ENCODE peak calls at places on chromosomes 16 and 17, in eight cellular contexts. K is A549, B is suprapubic skin, F is lower lobe of right lung, Q is tibial nerve, V is Peyer's patch, J is heart right ventricle, W is uterus. E is an unnamed sample. For H3K4me1, the result is how much of the 10 kb centered on the place peaks cover.

GRCh38 chr16:69858196-69859104 is 92.7 kb upstream of the CLEC18A start:
- DNase-seq in J (no peak), W (no peak), V (no peak), B (no peak), K (no peak), F (no peak), Q (no peak), E (no peak)

GRCh38 chr17:82689077-82689476 is 9.4 kb downstream of the RAB40B start:
- DNase-seq in F (no peak), K (no peak), B (no peak), J (no peak), V (no peak), W (no peak), Q (no peak), E (no peak)

GRCh38 chr16:27219161-27219560 is 15.8 kb downstream of the KDM8 start:
- DNase-seq in B (no peak), K (no peak), V (no peak), J (no peak), Q (no peak), F (peak), W (no peak), E (no peak)

GRCh38 chr16:83312015-83312734 is 495.6 kb upstream of the HSBP1 start:
- DNase-seq in Q (no peak), F (no peak), B (no peak), K (no peak), W (no peak), V (no peak), J (no peak), E (no peak)

GRCh38 chr16:66036775-66037715 is 329.4 kb upstream of the CDH5 start:
- DNase-seq in Q (peak), F (no peak), V (no peak), K (no peak), B (peak), J (no peak), W (no peak), E (no peak)

GRCh38 chr17:16342979-16343378 is 10.3 kb downstream of the CENPV start:
- DNase-seq in K (no peak), B (no peak), J (no peak), W (no peak), Q (no peak), F (no peak), V (no peak), E (no peak)

GRCh38 chr16:4378202-4378666 is 6.6 kb downstream of the VASN start:
- DNase-seq in W (no peak), J (no peak), F (no peak), K (no peak), V (no peak), Q (no peak), B (peak), E (no peak)

GRCh38 chr16:51881731-51882130 is 665.2 kb downstream of the TOX3 start:
- DNase-seq in K (no peak), Q (no peak), W (no peak), V (no peak), B (no peak), F (no peak), J (no peak), E (no peak)

GRCh38 chr16:46817961-46818360 is 13.0 kb downstream of the C16orf87 start:
- DNase-seq in Q (no peak), V (no peak), B (no peak), J (no peak), F (no peak), W (no peak), K (no peak), E (no peak)

GRCh38 chr16:21222495-21223337 is 10.8 kb upstream of the ANKS4B start:
- DNase-seq in B (no peak), J (no peak), W (no peak), F (no peak), V (no peak), Q (no peak), K (no peak), E (no peak)

GRCh38 chr16:58733671-58734458 is at the start of gene GOT2:
- DNase-seq in V (peak), F (peak), K (peak), B (peak), Q (peak), J (peak), W (peak), E (peak)

GRCh38 chr17:80663783-80664206 is 119.2 kb downstream of the RPTOR start:
- DNase-seq in J (no peak), V (no peak), F (peak), K (no peak), W (peak), B (no peak), Q (no peak), E (no peak)

GRCh38 chr17:22669721-22670120 is 977.4 kb downstream of the KCNJ18 start:
- DNase-seq in K (no peak), F (no peak), Q (no peak), B (no peak), J (no peak), V (no peak), W (no peak), E (no peak)

GRCh38 chr17:74971069-74971841 is 1.3 kb downstream of the HID1 start:
- DNase-seq in F (no peak), B (no peak), K (no peak), W (no peak), Q (no peak), J (no peak), V (no peak), E (no peak)

GRCh38 chr17:57724038-57724728 is 20.9 kb downstream of the CCDC182 start:
- DNase-seq in J (no peak), B (no peak), V (no peak), W (no peak), Q (no peak), F (no peak), K (no peak), E (no peak)

GRCh38 chr17:978110-979093 is 1.2 kb downstream of the NXN start:
- DNase-seq in B (no peak), F (no peak), W (no peak), V (peak), Q (no peak), K (no peak), J (peak), E (peak)

GRCh38 chr16:27430923-27431484 is 29.0 kb downstream of the IL21R start:
- DNase-seq in Q (no peak), B (no peak), K (no peak), J (peak), W (no peak), V (no peak), F (no peak), E (no peak)

GRCh38 chr16:50532576-50532975 is 15.6 kb upstream of the NKD1 start:
- DNase-seq in F (no peak), K (no peak), Q (no peak), W (no peak), J (no peak), B (no peak), V (no peak), E (no peak)

GRCh38 chr16:67645397-67646121 is 615 bp downstream of the CARMIL2 start:
- DNase-seq in V (no peak), K (no peak), J (no peak), W (no peak), B (peak), Q (no peak), F (no peak), E (no peak)

GRCh38 chr17:5181509-5182305 is 10.0 kb downstream of the ZNF594 start:
- DNase-seq in W (no peak), B (no peak), V (no peak), K (no peak), Q (no peak), J (no peak), F (no peak), E (no peak)

GRCh38 chr16:997440-998051 is 16.0 kb downstream of the SOX8 start:
- DNase-seq in V (no peak), W (peak), Q (no peak), K (peak), F (no peak), B (no peak), J (peak), E (no peak)

GRCh38 chr17:60173304-60173807 is 23.6 kb downstream of the CA4 start:
- DNase-seq in J (no peak), K (no peak), Q (no peak), B (no peak), W (no peak), V (no peak), F (no peak), E (no peak)

GRCh38 chr16:46961373-46962353 is 11.8 kb downstream of the DNAJA2 start:
- DNase-seq in J (no peak), B (no peak), W (no peak), Q (no peak), K (no peak), F (no peak), V (no peak), E (no peak)

GRCh38 chr16:85302848-85303353 is 190.6 kb upstream of the CIBAR2 start:
- DNase-seq in W (no peak), K (no peak), B (no peak), Q (no peak), V (no peak), J (no peak), F (no peak), E (no peak)

GRCh38 chr16:85301171-85301690 is 189.0 kb upstream of the CIBAR2 start:
- DNase-seq in Q (no peak), J (no peak), W (no peak), F (no peak), B (no peak), K (no peak), V (no peak), E (no peak)

GRCh38 chr16:85303354-85303883 is 191.1 kb upstream of the CIBAR2 start:
- DNase-seq in W (peak), J (peak), V (peak), F (peak), Q (no peak), K (peak), B (no peak), E (no peak)

GRCh38 chr16:85302018-85302847 is 190.0 kb upstream of the CIBAR2 start:
- DNase-seq in Q (no peak), J (no peak), W (peak), F (no peak), B (no peak), K (no peak), V (no peak), E (no peak)

DNA sequence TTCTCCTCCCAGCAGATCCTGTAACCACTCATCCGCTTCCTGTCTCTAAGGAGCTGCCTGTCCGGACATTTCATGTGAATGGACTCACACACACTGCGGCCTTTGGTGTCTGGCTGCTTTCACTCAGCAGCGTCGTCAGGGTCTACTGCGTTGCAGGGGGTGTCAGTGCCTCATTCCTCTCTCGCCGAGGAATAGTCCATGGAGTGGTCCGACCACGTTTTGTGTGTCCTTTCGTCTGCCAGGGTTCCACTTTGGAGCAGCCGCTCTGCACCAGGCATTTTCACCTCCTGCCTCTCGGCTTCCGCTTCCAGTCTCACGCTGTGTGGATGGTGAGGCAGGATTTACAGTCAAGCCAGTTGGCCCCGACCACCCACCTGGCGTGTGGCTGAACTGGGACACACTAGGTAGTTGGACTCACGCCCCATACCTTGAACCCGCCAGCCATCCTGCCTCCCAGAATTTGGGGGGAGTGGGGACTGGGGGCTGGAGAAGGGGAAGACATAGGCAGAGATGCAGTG is 188.2 kb upstream of the CIBAR2 start:
- DNase-seq in V (no peak), B (no peak), J (no peak), Q (no peak), W (no peak), K (no peak), F (no peak), E (no peak)
- H3K4me1 ChIP-seq in V (under half), B (under half), J (under half), Q (under half), W (under half), K (under half), F (under half), E (under half)

GRCh38 chr17:50539762-50540440 is 7.1 kb upstream of the SPATA20 start:
- DNase-seq in J (no peak), Q (no peak), K (peak), F (no peak), V (peak), B (no peak), W (no peak), E (peak)
- H3K4me1 ChIP-seq in J (under half), Q (under half), K (under half), F (under half), V (under half), B (half or more), W (under half), E (under half)

DNA sequence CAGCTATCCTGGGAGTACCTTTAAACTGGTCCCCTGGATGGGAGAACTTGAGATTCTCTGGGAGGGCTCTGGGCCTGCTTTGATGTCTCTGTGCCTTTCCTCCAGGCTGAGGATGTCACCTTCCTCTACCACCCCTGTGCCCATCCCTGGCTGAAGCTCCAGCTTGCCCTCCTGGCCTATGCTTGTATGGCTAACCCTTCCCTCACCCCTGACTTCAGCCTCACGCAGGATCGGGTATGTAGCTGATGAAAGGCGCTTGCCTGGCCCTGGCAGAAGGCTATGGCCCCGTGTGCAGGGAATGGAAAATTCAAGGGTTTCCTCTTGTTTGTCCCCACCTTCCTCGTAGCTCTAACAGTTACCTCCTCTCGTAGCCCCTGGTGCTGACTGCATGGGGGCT is 3.0 kb downstream of the TP53I13 start:
- DNase-seq in K (no peak), V (peak), J (no peak), Q (no peak), B (peak), W (no peak), F (no peak), E (no peak)
- H3K4me1 ChIP-seq in K (under half), V (under half), J (under half), Q (under half), B (half or more), W (under half), F (under half), E (under half)

DNA sequence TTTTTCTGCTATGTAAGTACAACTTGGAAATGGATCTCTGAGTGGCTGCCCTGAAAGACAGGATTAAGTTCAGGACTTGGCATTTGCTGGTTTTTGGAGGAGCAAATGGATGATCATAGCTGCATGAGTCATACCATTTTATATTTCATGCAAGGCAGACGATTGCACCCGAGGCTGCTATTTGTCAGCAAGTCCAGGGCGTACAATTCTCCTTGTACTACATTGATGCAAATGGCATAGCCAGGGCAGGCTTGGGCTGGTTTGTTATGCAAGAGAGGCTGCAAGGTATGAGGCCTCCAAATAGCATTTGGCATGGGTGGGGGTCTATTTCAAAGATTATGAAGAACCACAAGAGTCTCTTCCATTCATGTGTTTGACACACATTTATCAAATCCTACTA is 81.2 kb upstream of the CACNG3 start:
- DNase-seq in K (no peak), W (no peak), J (no peak), F (no peak), B (no peak), V (no peak), Q (no peak), E (peak)
- H3K4me1 ChIP-seq in K (under half), W (under half), J (under half), F (under half), B (under half), V (under half), Q (under half), E (under half)

GRCh38 chr17:39701012-39701783 is 1.3 kb downstream of the ERBB2 start:
- DNase-seq in B (no peak), F (no peak), W (no peak), V (peak), Q (no peak), J (no peak), K (peak), E (no peak)
- H3K4me1 ChIP-seq in B (half or more), F (half or more), W (under half), V (under half), Q (under half), J (under half), K (half or more), E (under half)

DNA sequence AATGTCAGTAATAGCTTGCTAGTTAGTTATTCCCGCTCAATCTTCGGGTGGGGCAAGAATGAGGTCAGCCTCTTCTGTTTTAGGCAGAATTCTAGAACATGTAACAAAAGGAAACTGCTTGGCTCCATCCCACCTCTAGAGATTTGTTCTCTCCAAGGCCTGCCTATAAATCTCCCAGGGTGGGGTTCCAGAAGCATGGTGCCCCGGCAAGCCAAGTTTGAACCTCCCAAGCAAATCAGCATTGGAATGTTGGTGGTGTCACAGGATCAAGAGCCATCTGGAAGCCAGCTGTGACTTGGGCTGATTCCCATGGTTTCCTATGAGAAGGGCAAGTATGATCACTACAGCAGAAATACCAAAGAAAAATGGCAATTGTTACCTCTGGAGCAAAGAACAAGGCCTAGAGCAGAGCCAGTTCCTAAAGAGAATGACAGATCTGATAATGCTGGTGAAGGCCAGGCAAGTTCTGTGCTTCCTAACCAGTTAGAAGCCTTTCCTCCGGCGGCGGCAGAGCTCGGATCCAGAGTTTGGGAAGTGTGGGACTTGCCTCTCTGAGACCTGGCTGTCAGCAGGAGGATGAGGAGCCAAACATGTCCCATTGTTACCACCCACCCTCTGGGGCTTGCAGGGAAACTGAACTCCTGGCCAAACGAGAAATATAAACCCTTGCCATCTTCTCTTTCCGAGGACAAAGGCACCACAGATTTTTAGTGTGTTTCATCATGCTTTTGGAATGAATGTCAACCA is 80.0 kb upstream of the SMURF2 start:
- DNase-seq in F (no peak), V (no peak), Q (peak), B (peak), K (no peak), W (peak), J (peak), E (no peak)
- H3K4me1 ChIP-seq in F (under half), V (under half), Q (under half), B (under half), K (under half), W (under half), J (under half), E (under half)